ENCODE peak calls at places on chromosomes 11 and 22, in six cellular contexts. G is heart left ventricle; M is BE2C; J is lower lobe of right lung; U is psoas muscle; Z is CD8-positive, alpha-beta T cell. L is an unnamed sample.
A peak's percentile ranks its signal among the peaks of the same experiment; 100 is the strongest.

GRCh38 chr22:45208993-45209838 is 31.5 kb downstream of the KIAA0930 start:
- DNase-seq in M (peak; percentile 93), G (peak; percentile 33), U (peak; percentile 64), J (no peak), Z (peak; percentile 17), L (no peak)

GRCh38 chr11:128450882-128451647 is 136.3 kb downstream of the ETS1 start:
- DNase-seq in Z (no peak), J (no peak), U (no peak), M (no peak), G (no peak), L (no peak)

GRCh38 chr22:17237031-17237668 is 17.9 kb upstream of the ADA2 start:
- DNase-seq in M (no peak), Z (peak; percentile 21), J (peak; percentile 39), U (no peak), G (no peak), L (no peak)

GRCh38 chr11:69014084-69014935 is 1.3 kb upstream of the MRGPRF start:
- DNase-seq in G (peak; percentile 85), Z (no peak), M (no peak), U (peak; percentile 67), J (no peak), L (no peak)

GRCh38 chr22:25645964-25646363 is 81.5 kb downstream of the GRK3 start:
- DNase-seq in Z (no peak), M (no peak), G (no peak), U (no peak), J (no peak), L (no peak)

GRCh38 chr11:76251576-76251975 is 45.3 kb upstream of the WNT11 start:
- DNase-seq in U (no peak), M (no peak), G (no peak), J (no peak), Z (no peak), L (no peak)

GRCh38 chr11:35040221-35040942 is 98.6 kb upstream of the CD44 start:
- DNase-seq in G (no peak), J (no peak), M (no peak), U (no peak), Z (peak; percentile 59), L (no peak)

GRCh38 chr22:43249789-43250188 is 62.9 kb upstream of the TTLL12 start:
- DNase-seq in J (no peak), U (no peak), G (no peak), M (no peak), Z (no peak), L (no peak)

GRCh38 chr11:1557904-1558831 is 13.9 kb downstream of the DUSP8 start:
- DNase-seq in U (peak; percentile 65), G (peak; percentile 76), Z (no peak), M (no peak), J (peak; percentile 63), L (peak; percentile 39)

GRCh38 chr11:103803062-103803461 is 233.4 kb upstream of the DDI1 start:
- DNase-seq in J (no peak), M (no peak), U (no peak), G (no peak), Z (no peak), L (no peak)

GRCh38 chr22:42655693-42656092 is 6.5 kb upstream of the CYB5R3 start:
- DNase-seq in M (peak; percentile 43), J (no peak), Z (no peak), U (no peak), G (no peak), L (no peak)

GRCh38 chr11:32358729-32359128 is 76.6 kb downstream of the WT1 start:
- DNase-seq in G (no peak), Z (no peak), U (no peak), J (no peak), M (no peak), L (no peak)

GRCh38 chr22:49937758-49938564 is 19.5 kb downstream of the CRELD2 start:
- DNase-seq in Z (no peak), U (no peak), G (peak; percentile 61), J (no peak), M (no peak), L (no peak)

DNA sequence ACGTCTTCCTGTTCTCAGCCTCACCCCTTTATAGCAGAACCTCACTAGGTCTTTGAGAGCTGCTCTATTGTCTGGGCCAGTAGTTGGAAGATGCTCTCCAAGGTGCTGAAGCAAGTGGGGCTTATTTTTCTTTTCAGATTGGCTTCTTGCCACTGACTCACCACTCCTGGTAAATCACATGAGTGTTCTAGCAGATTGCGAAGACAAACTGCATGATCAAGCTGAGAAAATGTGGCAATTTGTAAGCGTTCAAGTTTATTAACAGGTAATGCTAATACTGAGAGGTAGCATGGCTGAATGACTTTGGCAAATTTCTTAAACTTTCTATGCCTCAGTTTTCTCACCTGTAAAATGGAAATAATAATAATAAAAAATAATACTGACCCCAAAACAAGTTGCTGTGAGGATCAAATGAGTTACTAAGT is 59.2 kb downstream of the CACNG2 start:
- DNase-seq in U (no peak), Z (no peak), M (no peak), J (no peak), G (no peak), L (peak; percentile 37)
- H3K27me3 ChIP-seq in U (peaks cover 70% of the 10 kb centered on the region), Z (peaks cover 9% of the 10 kb centered on the region), M (no peaks in the 10 kb centered on the region), J (peaks cover 45% of the 10 kb centered on the region), G (peaks cover 5% of the 10 kb centered on the region), L (peaks cover 2% of the 10 kb centered on the region)

GRCh38 chr11:118996926-118997626 is 862 bp upstream of the CENATAC start:
- DNase-seq in Z (peak; percentile 21), G (no peak), U (no peak), J (no peak), M (no peak), L (no peak)
- TF ChIP-seq CTCF in Z (peak; percentile 48), G (no peak), U (no peak), J (peak; percentile 9), M (peak; percentile 32), L (peak; percentile 22)

DNA sequence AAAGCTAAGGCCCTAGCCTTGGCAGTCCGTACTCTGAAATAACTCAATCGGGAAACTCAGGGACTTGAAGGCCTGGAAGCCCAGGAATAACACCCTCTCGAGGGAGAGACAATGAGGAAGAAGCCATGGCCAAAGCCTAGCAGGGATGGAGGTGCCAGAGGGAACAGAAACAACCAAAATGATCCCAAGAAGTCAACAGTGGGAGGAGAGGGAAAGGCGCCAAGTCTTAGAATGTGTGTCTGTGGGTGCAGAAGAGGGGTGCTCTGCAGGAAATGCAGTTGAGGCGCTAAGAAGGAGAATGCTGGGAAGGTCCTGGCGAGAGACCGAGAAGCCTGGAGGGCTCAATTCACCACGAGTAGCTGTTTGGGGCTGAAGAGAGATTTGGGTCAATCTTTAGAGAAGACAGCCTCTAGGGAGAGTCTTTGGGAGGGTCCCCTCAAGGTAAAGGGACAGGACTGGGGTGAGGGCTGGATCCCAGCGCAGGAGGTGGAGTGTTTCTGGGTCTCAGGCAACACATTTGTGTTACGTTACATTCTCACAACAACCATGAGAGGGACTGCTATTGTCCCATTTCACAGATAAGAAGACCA is 760 bp upstream of the MAPK8IP1 start:
- DNase-seq in J (no peak), Z (no peak), U (no peak), G (no peak), M (no peak), L (no peak)
- H3K4me3 ChIP-seq in J (no peak overlapping the region), Z (no peak overlapping the region), U (peak overlapping the region; percentile 60), G (no peak overlapping the region), M (no peak overlapping the region), L (no peak overlapping the region)

GRCh38 chr11:71179877-71180276 is 72.5 kb downstream of the SHANK2 start:
- DNase-seq in G (no peak), U (no peak), M (no peak), Z (no peak), J (no peak), L (no peak)
- H3K27me3 ChIP-seq in G (peaks cover 3% of the 10 kb centered on the region), U (no peaks in the 10 kb centered on the region), M (peaks cover 22% of the 10 kb centered on the region), Z (no peaks in the 10 kb centered on the region), J (no peaks in the 10 kb centered on the region), L (no peaks in the 10 kb centered on the region)

GRCh38 chr11:130068986-130069683 is 559 bp upstream of the APLP2 start:
- DNase-seq in G (peak; percentile 81), J (no peak), Z (peak; percentile 50), U (peak; percentile 91), M (no peak), L (peak; percentile 71)
- TF ChIP-seq CTCF in G (no peak), J (peak; percentile 5), Z (no peak), U (peak; percentile 27), M (peak; percentile 6), L (peak; percentile 14)

DNA sequence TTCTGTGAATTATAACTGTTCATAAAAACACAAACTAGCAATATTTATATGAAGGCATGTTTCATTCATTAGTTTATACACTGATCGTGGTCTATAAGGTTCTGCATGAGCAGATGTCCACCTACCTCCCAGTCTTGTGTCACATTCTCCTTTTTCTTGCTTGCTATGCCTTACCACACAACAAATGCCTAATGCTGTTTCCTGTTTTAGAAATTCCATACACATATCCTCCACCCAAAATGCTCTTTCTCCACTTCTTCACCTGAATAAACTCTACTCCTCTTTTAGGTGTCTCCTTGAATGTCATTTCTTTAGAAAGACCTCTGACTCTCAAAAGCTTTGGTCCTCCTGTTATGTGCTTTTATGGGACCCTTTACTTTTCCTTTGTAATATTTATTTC is 88.9 kb downstream of the BDNF start:
- DNase-seq in J (no peak), M (no peak), U (no peak), Z (no peak), G (no peak), L (no peak)
- H3K4me3 ChIP-seq in J (no peak overlapping the region), M (no peak overlapping the region), U (no peak overlapping the region), Z (no peak overlapping the region), G (no peak overlapping the region), L (no peak overlapping the region)

DNA sequence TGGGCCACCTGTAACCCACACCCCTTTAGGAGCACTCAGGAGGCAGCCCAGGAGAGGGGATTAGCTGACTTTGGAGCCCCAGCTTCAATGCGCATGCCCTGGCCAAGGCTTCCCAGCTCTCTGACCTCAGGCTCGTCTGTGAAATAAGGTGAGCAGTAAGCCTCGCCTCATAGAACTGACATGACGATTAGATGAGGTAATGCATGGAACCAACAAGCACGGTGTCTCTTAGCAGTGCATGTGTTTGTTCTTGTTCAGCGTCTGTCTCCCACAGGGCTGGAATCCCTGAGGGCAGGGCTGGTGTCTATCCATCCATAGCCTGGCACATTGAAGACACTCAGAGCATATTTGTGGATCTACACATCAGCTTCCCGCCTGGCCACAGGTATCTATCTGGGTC is 415.4 kb downstream of the MN1 start:
- DNase-seq in M (no peak), J (no peak), G (no peak), U (no peak), Z (no peak), L (no peak)
- H3K27me3 ChIP-seq in M (peaks cover 96% of the 10 kb centered on the region), J (peaks cover 9% of the 10 kb centered on the region), G (peaks cover 6% of the 10 kb centered on the region), U (peaks cover 31% of the 10 kb centered on the region), Z (no peaks in the 10 kb centered on the region), L (peaks cover 15% of the 10 kb centered on the region)

DNA sequence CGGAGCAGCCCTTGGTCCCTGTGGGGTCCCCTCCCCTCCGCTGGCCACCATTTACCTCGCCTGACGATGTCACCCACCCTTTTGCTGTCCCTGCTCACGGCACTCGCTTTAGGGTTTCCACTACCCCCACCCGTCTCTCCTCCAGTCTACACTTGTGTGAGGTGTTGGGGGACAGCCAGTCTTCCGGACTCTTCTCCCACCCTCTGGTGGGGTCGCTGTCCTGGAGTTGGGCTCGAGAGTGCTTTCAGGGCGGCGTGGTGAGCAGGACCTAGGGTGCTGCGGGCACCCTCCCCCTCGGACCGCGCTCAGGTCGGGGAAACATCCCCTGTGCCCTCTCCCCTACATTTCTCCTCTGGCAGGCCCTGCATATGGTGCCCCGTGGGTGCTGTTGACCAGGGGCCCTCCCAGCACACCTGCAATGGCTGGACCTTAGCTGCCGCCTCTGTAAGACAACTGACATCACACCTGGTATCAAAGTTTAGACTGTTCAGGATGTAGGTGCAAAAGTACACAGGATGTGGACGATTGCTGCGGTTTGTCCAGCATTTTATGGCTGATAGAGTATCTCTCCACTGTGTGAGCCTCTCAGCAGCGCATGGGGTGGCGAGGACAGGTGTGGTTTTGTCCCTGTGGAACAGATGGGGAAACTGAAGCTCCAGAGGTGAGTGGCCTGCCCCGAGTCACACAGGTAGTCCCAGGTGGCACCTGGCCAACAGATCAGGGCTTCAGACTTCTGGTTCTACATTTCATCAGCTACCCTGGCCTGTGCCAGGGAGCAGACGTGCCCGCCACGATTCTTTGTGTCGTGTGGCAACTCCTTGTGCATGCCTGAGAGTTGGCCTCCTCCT is 1.1 kb downstream of the GRK2 start:
- DNase-seq in J (peak; percentile 67), G (peak; percentile 30), U (peak; percentile 63), M (no peak), Z (peak; percentile 52), L (no peak)
- TF ChIP-seq CTCF in J (no peak), G (no peak), U (no peak), M (no peak), Z (no peak), L (no peak)